ENCODE peak calls at places on chromosomes 3 and 15, in nine cellular contexts. F is CD8-positive, alpha-beta T cell; N is heart left ventricle; I is pancreas; W is right cardiac atrium; M is HepG2; A is psoas muscle; S is A549; K is lung. V is an unnamed sample.

GRCh38 chr15:31379042-31379441 is 52.4 kb downstream of the KLF13 start:
- ATAC-seq in F (peak; percentile 32), N (no peak), I (no peak), W (no peak), M (no peak), A (no peak), S (no peak), K (no peak), V (no peak)

GRCh38 chr3:169266351-169266750 is 397.2 kb downstream of the MECOM start:
- ATAC-seq in F (no peak), N (no peak), I (no peak), W (no peak), M (no peak), A (no peak), S (no peak), K (no peak), V (no peak)

GRCh38 chr3:101193957-101194356 is 126.4 kb downstream of the IMPG2 start:
- ATAC-seq in F (no peak), N (no peak), I (no peak), W (no peak), M (no peak), A (no peak), S (no peak), K (no peak), V (no peak)

GRCh38 chr3:23430781-23431423 is 227.8 kb downstream of the UBE2E2 start:
- ATAC-seq in F (no peak), N (no peak), I (no peak), W (no peak), M (no peak), A (no peak), S (no peak), K (no peak), V (no peak)

GRCh38 chr3:12624056-12624455 is 39.9 kb downstream of the RAF1 start:
- ATAC-seq in F (no peak), N (no peak), I (no peak), W (no peak), M (no peak), A (no peak), S (no peak), K (no peak), V (no peak)

GRCh38 chr3:15023249-15023648 is 41.9 kb downstream of the MRPS25 start:
- ATAC-seq in F (no peak), N (no peak), I (no peak), W (no peak), M (no peak), A (no peak), S (no peak), K (no peak), V (no peak)

GRCh38 chr3:78091478-78092119 is 1051.7 kb downstream of the ROBO2 start:
- ATAC-seq in F (no peak), N (peak; percentile 89), I (peak; percentile 60), W (peak; percentile 80), M (no peak), A (no peak), S (no peak), K (no peak), V (no peak)

GRCh38 chr15:65258370-65258769 is 28.3 kb downstream of the PARP16 start:
- ATAC-seq in F (no peak), N (no peak), I (peak; percentile 39), W (no peak), M (no peak), A (no peak), S (no peak), K (no peak), V (no peak)

GRCh38 chr3:31227152-31227581 is 305.6 kb upstream of the STT3B start:
- ATAC-seq in F (peak; percentile 79), N (no peak), I (no peak), W (no peak), M (no peak), A (no peak), S (no peak), K (no peak), V (no peak)

GRCh38 chr3:114846252-114846651 is 300.8 kb downstream of the ZBTB20 start:
- ATAC-seq in F (no peak), N (no peak), I (peak; percentile 39), W (no peak), M (peak; percentile 31), A (no peak), S (no peak), K (no peak), V (no peak)

GRCh38 chr3:196604548-196604947 is 34.9 kb upstream of the NRROS start:
- ATAC-seq in F (peak; percentile 92), N (no peak), I (no peak), W (no peak), M (peak; percentile 25), A (no peak), S (no peak), K (no peak), V (no peak)

GRCh38 chr3:180316321-180316720 is 279.6 kb upstream of the PEX5L start:
- ATAC-seq in F (no peak), N (no peak), I (no peak), W (no peak), M (no peak), A (no peak), S (no peak), K (no peak), V (no peak)

GRCh38 chr3:49135499-49135898 is 2.6 kb upstream of the LAMB2 start:
- ATAC-seq in F (no peak), N (no peak), I (no peak), W (no peak), M (peak; percentile 2), A (no peak), S (no peak), K (no peak), V (no peak)

GRCh38 chr15:39357478-39358268 is 223.2 kb upstream of the THBS1 start:
- ATAC-seq in F (no peak), N (peak; percentile 29), I (peak; percentile 35), W (no peak), M (no peak), A (no peak), S (no peak), K (no peak), V (peak; percentile 56)

GRCh38 chr3:120636790-120637401 is 40.8 kb downstream of the NDUFB4 start:
- ATAC-seq in F (no peak), N (no peak), I (no peak), W (no peak), M (no peak), A (no peak), S (no peak), K (peak; percentile 63), V (no peak)

GRCh38 chr3:48584836-48585235 is 10.3 kb downstream of the COL7A1 start:
- ATAC-seq in F (no peak), N (no peak), I (no peak), W (no peak), M (no peak), A (no peak), S (no peak), K (no peak), V (no peak)

GRCh38 chr3:125359700-125360099 is 15.4 kb downstream of the ZNF148 start:
- ATAC-seq in F (no peak), N (no peak), I (no peak), W (no peak), M (no peak), A (no peak), S (no peak), K (no peak), V (no peak)

GRCh38 chr3:99817047-99817436 is 620 bp upstream of the CMSS1 start:
- ATAC-seq in F (no peak), N (no peak), I (peak; percentile 32), W (no peak), M (peak; percentile 15), A (peak; percentile 18), S (peak; percentile 21), K (no peak), V (no peak)

GRCh38 chr3:111314146-111314873 is 227.7 kb upstream of the CD96 start:
- ATAC-seq in F (no peak), N (no peak), I (peak; percentile 63), W (no peak), M (no peak), A (no peak), S (no peak), K (peak; percentile 28), V (no peak)

DNA sequence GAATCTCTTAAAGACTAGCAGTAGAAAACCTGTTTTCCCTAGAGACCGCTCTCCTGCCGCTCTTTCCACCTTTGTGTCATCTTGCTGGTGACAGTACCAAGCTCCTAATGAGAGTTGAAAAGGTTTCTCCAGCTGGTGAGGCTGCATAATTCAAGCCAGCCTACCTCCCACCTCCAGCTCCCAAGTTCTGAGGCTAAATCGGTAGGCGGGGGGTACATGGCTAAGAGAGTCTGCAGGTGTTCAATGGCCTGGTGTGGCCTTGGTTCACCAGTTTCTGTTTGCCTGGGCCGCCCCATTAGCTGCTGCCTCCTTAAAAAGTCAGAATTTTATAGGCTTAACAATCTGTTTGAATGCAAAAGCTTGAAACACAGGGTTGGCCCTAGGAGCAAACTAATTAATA is 262.8 kb downstream of the SLCO3A1 start:
- ATAC-seq in F (no peak), N (no peak), I (no peak), W (no peak), M (no peak), A (no peak), S (no peak), K (no peak), V (no peak)
- H3K4me1 ChIP-seq in F (no peaks in the 10 kb centered on the region), N (peaks cover 56% of the 10 kb centered on the region), I (no peaks in the 10 kb centered on the region), W (peaks cover 16% of the 10 kb centered on the region), M (no peaks in the 10 kb centered on the region), A (peaks cover 19% of the 10 kb centered on the region), S (no peaks in the 10 kb centered on the region), K (peaks cover 4% of the 10 kb centered on the region), V (peaks cover 28% of the 10 kb centered on the region)

DNA sequence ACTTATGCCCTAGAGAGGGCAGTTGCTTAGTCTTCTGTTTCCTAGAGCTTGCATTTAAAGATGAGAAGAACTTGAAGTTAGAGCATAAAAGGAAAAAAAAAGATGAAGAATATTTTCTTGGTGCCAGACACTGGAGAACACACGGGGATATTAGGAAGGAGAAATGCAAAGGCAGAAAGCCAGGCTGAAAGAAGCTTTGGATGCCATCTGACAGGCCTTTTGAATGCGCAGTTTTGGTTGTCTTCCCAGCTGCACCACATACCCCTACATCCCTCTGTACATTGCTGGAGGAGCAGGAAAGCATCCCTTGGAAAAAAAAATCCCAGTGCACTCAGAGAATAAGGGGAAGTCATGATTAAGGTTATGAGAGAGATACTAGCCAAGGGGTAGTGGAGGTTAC is 378.9 kb downstream of the GAP43 start:
- ATAC-seq in F (no peak), N (no peak), I (no peak), W (no peak), M (no peak), A (no peak), S (no peak), K (no peak), V (no peak)
- H3K4me1 ChIP-seq in F (no peaks in the 10 kb centered on the region), N (peaks cover 5% of the 10 kb centered on the region), I (no peaks in the 10 kb centered on the region), W (no peaks in the 10 kb centered on the region), M (no peaks in the 10 kb centered on the region), A (no peaks in the 10 kb centered on the region), S (peaks cover 23% of the 10 kb centered on the region), K (no peaks in the 10 kb centered on the region), V (no peaks in the 10 kb centered on the region)

GRCh38 chr3:52078781-52079560 is 22.6 kb upstream of the DUSP7 start:
- ATAC-seq in F (no peak), N (no peak), I (no peak), W (no peak), M (no peak), A (no peak), S (no peak), K (no peak), V (no peak)
- H3K4me1 ChIP-seq in F (no peaks in the 10 kb centered on the region), N (no peaks in the 10 kb centered on the region), I (no peaks in the 10 kb centered on the region), W (peaks cover 1% of the 10 kb centered on the region), M (peaks cover 46% of the 10 kb centered on the region), A (no peaks in the 10 kb centered on the region), S (no peaks in the 10 kb centered on the region), K (peaks cover 9% of the 10 kb centered on the region), V (peaks cover 16% of the 10 kb centered on the region)

DNA sequence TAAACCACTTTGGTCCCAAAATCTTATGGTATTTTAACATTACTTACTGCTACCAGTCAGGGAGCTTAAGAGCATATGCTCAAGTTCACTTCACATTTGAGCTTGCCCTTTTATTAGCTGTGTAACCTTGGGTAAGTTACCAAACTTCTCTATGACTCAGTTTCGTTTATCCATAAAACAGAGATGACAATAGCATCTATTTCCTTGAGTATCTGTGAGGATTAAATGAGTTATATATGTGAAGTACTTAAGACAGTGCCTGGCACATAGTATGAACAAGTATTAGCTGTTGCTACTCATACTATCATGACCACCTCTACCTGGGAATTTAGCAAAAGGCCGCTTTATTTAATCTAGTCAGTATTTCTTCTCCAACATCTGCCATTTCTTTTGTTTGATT is 5.9 kb downstream of the ATOSA start:
- ATAC-seq in F (no peak), N (no peak), I (no peak), W (no peak), M (no peak), A (no peak), S (no peak), K (no peak), V (no peak)
- H3K4me1 ChIP-seq in F (peaks cover 35% of the 10 kb centered on the region), N (peaks cover 66% of the 10 kb centered on the region), I (peaks cover 42% of the 10 kb centered on the region), W (no peaks in the 10 kb centered on the region), M (peaks cover 14% of the 10 kb centered on the region), A (peaks cover 53% of the 10 kb centered on the region), S (peaks cover 11% of the 10 kb centered on the region), K (no peaks in the 10 kb centered on the region), V (peaks cover 84% of the 10 kb centered on the region)

V was measured in gastroesophageal sphincter.